ENCODE peak calls at places on chromosomes 4 and X, in six cellular contexts. One of them, this sample, is unnamed.

GRCh38 chr4:142091691-142092182 is 455.4 kb downstream of the IL15 start:
- DNase-seq in K562: no peak
- DNase-seq in HepG2: no peak
- DNase-seq in GM12892: no peak
- DNase-seq in GM12878: no peak
- DNase-seq in H1: no peak
- DNase-seq in this sample: no peak

GRCh38 chrX:23554304-23554703 is 113.0 kb upstream of the PRDX4 start:
- DNase-seq in H1: no peak
- DNase-seq in GM12878: no peak
- DNase-seq in K562: peak
- DNase-seq in HepG2: peak
- DNase-seq in GM12892: no peak
- DNase-seq in this sample: no peak

GRCh38 chr4:169243808-169244207 is 26.9 kb downstream of the SH3RF1 start:
- DNase-seq in K562: no peak
- DNase-seq in H1: no peak
- DNase-seq in GM12878: no peak
- DNase-seq in HepG2: peak
- DNase-seq in GM12892: no peak
- DNase-seq in this sample: no peak

GRCh38 chr4:108058685-108059440 is 69.2 kb downstream of the HADH start:
- DNase-seq in H1: no peak
- DNase-seq in GM12878: no peak
- DNase-seq in K562: no peak
- DNase-seq in HepG2: peak
- DNase-seq in GM12892: no peak
- DNase-seq in this sample: no peak

GRCh38 chr4:133465022-133465421 is 315.9 kb downstream of the PCDH10 start:
- DNase-seq in K562: no peak
- DNase-seq in H1: no peak
- DNase-seq in HepG2: no peak
- DNase-seq in GM12878: no peak
- DNase-seq in GM12892: no peak
- DNase-seq in this sample: no peak

GRCh38 chrX:47556045-47556623 is 4.9 kb upstream of the ARAF start:
- DNase-seq in GM12892: peak
- DNase-seq in GM12878: peak
- DNase-seq in K562: peak
- DNase-seq in HepG2: no peak
- DNase-seq in H1: peak
- DNase-seq in this sample: no peak

GRCh38 chr4:11446156-11446811 is 17.6 kb upstream of the HS3ST1 start:
- DNase-seq in K562: no peak
- DNase-seq in GM12878: no peak
- DNase-seq in GM12892: no peak
- DNase-seq in H1: no peak
- DNase-seq in HepG2: no peak
- DNase-seq in this sample: no peak

GRCh38 chrX:104419211-104419610 is 146.8 kb upstream of the IL1RAPL2 start:
- DNase-seq in HepG2: no peak
- DNase-seq in K562: no peak
- DNase-seq in GM12892: no peak
- DNase-seq in H1: no peak
- DNase-seq in GM12878: no peak
- DNase-seq in this sample: no peak

GRCh38 chr4:22999419-22999818 is 306.7 kb downstream of the GBA3 start:
- DNase-seq in HepG2: peak
- DNase-seq in GM12892: no peak
- DNase-seq in GM12878: no peak
- DNase-seq in K562: peak
- DNase-seq in H1: no peak
- DNase-seq in this sample: no peak

GRCh38 chr4:153151535-153152452 is 52.4 kb upstream of the TRIM2 start:
- DNase-seq in K562: no peak
- DNase-seq in GM12892: peak
- DNase-seq in HepG2: no peak
- DNase-seq in GM12878: no peak
- DNase-seq in H1: peak
- DNase-seq in this sample: peak

GRCh38 chrX:148204195-148204594 is 223.1 kb downstream of the FMR1NB start:
- DNase-seq in GM12892: no peak
- DNase-seq in GM12878: no peak
- DNase-seq in H1: no peak
- DNase-seq in K562: no peak
- DNase-seq in HepG2: no peak
- DNase-seq in this sample: no peak

GRCh38 chrX:84318661-84319060 is 130.7 kb upstream of the RPS6KA6 start:
- DNase-seq in H1: no peak
- DNase-seq in HepG2: no peak
- DNase-seq in GM12892: no peak
- DNase-seq in GM12878: no peak
- DNase-seq in K562: no peak
- DNase-seq in this sample: no peak

GRCh38 chr4:8289956-8290700 is 20.6 kb downstream of the HTRA3 start:
- DNase-seq in HepG2: no peak
- DNase-seq in GM12878: no peak
- DNase-seq in H1: no peak
- DNase-seq in K562: no peak
- DNase-seq in GM12892: no peak
- DNase-seq in this sample: no peak

GRCh38 chrX:21905209-21905735 is 35.2 kb upstream of the SMS start:
- DNase-seq in H1: no peak
- DNase-seq in HepG2: no peak
- DNase-seq in GM12892: no peak
- DNase-seq in GM12878: no peak
- DNase-seq in K562: no peak
- DNase-seq in this sample: no peak

GRCh38 chr4:88999392-88999791 is 57.6 kb downstream of the FAM13A start:
- DNase-seq in K562: no peak
- DNase-seq in GM12892: no peak
- DNase-seq in HepG2: no peak
- DNase-seq in H1: no peak
- DNase-seq in GM12878: no peak
- DNase-seq in this sample: no peak

GRCh38 chrX:73562986-73563739 is at the start of gene CHIC1:
- DNase-seq in K562: peak
- DNase-seq in GM12892: peak
- DNase-seq in HepG2: no peak
- DNase-seq in GM12878: peak
- DNase-seq in H1: peak
- DNase-seq in this sample: peak

GRCh38 chr4:183443609-183444148 is 757 bp upstream of the CDKN2AIP start:
- DNase-seq in GM12878: no peak
- DNase-seq in H1: no peak
- DNase-seq in HepG2: no peak
- DNase-seq in K562: peak
- DNase-seq in GM12892: no peak
- DNase-seq in this sample: no peak

GRCh38 chrX:153379508-153379907 is 21.6 kb downstream of the PNMA6E start:
- DNase-seq in GM12892: no peak
- DNase-seq in GM12878: no peak
- DNase-seq in K562: no peak
- DNase-seq in HepG2: no peak
- DNase-seq in H1: no peak
- DNase-seq in this sample: no peak

GRCh38 chr4:117514779-117515178 is 429.4 kb upstream of the TRAM1L1 start:
- DNase-seq in HepG2: no peak
- DNase-seq in GM12892: no peak
- DNase-seq in K562: no peak
- DNase-seq in H1: no peak
- DNase-seq in GM12878: no peak
- DNase-seq in this sample: no peak

GRCh38 chr4:141425124-141425523 is 204.4 kb downstream of the ZNF330 start:
- DNase-seq in GM12892: no peak
- DNase-seq in H1: no peak
- DNase-seq in HepG2: no peak
- DNase-seq in GM12878: no peak
- DNase-seq in K562: no peak
- DNase-seq in this sample: no peak

GRCh38 chrX:119402588-119402987 is 3.5 kb downstream of the SLC25A43 start:
- DNase-seq in GM12892: no peak
- DNase-seq in GM12878: no peak
- DNase-seq in HepG2: no peak
- DNase-seq in K562: peak
- DNase-seq in H1: no peak
- DNase-seq in this sample: no peak

GRCh38 chr4:25112349-25113008 is 47.8 kb downstream of the SEPSECS start:
- DNase-seq in H1: no peak
- DNase-seq in GM12878: no peak
- DNase-seq in HepG2: no peak
- DNase-seq in K562: no peak
- DNase-seq in GM12892: no peak
- DNase-seq in this sample: no peak

GRCh38 chrX:39170432-39170831 is 369.2 kb downstream of the MID1IP1 start:
- DNase-seq in GM12878: peak
- DNase-seq in HepG2: no peak
- DNase-seq in H1: no peak
- DNase-seq in K562: no peak
- DNase-seq in GM12892: no peak
- DNase-seq in this sample: no peak

GRCh38 chr4:69881173-69881773 is 21.3 kb upstream of the SULT1E1 start:
- DNase-seq in GM12878: no peak
- DNase-seq in K562: peak
- DNase-seq in H1: no peak
- DNase-seq in GM12892: no peak
- DNase-seq in HepG2: peak
- DNase-seq in this sample: peak

GRCh38 chr4:159723341-159724048 is 620.6 kb downstream of the RAPGEF2 start:
- DNase-seq in GM12892: no peak
- DNase-seq in K562: no peak
- DNase-seq in HepG2: no peak
- DNase-seq in GM12878: no peak
- DNase-seq in H1: no peak
- DNase-seq in this sample: no peak

GRCh38 chr4:183607894-183608293 is 51.1 kb downstream of the RWDD4 start:
- DNase-seq in GM12878: no peak
- DNase-seq in GM12892: no peak
- DNase-seq in HepG2: no peak
- DNase-seq in H1: no peak
- DNase-seq in K562: no peak
- DNase-seq in this sample: no peak

GRCh38 chr4:70706516-70706915 is 15.2 kb upstream of the RUFY3 start:
- DNase-seq in HepG2: no peak
- DNase-seq in K562: peak
- DNase-seq in GM12892: no peak
- DNase-seq in GM12878: no peak
- DNase-seq in H1: no peak
- DNase-seq in this sample: no peak

GRCh38 chr4:38125816-38126215 is 165.6 kb downstream of the PTTG2 start:
- DNase-seq in GM12878: no peak
- DNase-seq in K562: no peak
- DNase-seq in H1: no peak
- DNase-seq in HepG2: no peak
- DNase-seq in GM12892: no peak
- DNase-seq in this sample: no peak

GRCh38 chr4:827209-828081 is 1.5 kb upstream of the CPLX1 start:
- DNase-seq in H1: no peak
- DNase-seq in HepG2: no peak
- DNase-seq in GM12878: no peak
- DNase-seq in GM12892: no peak
- DNase-seq in K562: no peak
- DNase-seq in this sample: no peak
- TF ChIP-seq TAF1 in H1: no peak
- TF ChIP-seq TAF1 in HepG2: no peak
- TF ChIP-seq TAF1 in GM12878: no peak
- TF ChIP-seq TAF1 in GM12892: no peak
- TF ChIP-seq TAF1 in K562: no peak
- TF ChIP-seq TAF1 in this sample: no peak

DNA sequence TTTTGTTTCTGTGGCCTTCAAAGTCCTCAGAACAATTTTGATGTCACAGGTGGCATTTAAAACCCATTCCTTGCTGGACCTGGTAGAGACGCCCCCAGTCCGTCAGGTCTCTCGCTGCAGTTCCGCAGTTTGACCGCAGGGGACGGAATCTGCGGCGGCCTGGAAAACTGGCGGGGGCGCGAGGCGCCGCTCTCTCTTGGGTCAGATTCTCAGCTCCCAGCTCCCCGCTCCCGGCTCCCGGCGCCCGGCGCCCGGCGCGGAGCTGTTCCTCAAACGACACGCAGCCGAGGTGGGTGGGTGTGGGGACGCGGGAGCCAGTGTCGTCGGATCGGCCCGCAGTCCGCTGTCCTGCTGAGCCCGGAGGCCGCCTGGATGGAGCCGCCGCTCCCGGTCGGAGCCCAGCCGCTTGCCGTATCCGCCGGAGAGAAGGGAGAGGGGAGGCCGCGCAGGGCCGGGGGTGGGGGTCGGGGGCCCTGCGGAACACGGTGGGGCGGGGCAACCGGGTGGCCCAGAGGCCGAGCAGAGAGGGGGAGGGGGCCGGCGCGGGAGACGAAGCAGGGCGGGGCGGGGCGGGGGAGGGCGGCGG is at the start of gene OCRL:
- DNase-seq in HepG2: peak
- DNase-seq in GM12878: no peak
- DNase-seq in K562: peak
- DNase-seq in GM12892: peak
- DNase-seq in H1: peak
- DNase-seq in this sample: peak
- TF ChIP-seq POLR2A in HepG2: peak
- TF ChIP-seq POLR2A in GM12878: no peak
- TF ChIP-seq POLR2A in K562: peak
- TF ChIP-seq POLR2A in GM12892: no peak
- TF ChIP-seq POLR2A in H1: peak
- TF ChIP-seq POLR2A in this sample: no peak

GRCh38 chrX:72057844-72058243 is 73.9 kb downstream of the RTL5 start:
- DNase-seq in HepG2: no peak
- DNase-seq in GM12878: no peak
- DNase-seq in K562: no peak
- DNase-seq in H1: no peak
- DNase-seq in GM12892: no peak
- DNase-seq in this sample: no peak
- TF ChIP-seq TAF1 in HepG2: no peak
- TF ChIP-seq TAF1 in GM12878: no peak
- TF ChIP-seq TAF1 in K562: no peak
- TF ChIP-seq TAF1 in H1: no peak
- TF ChIP-seq TAF1 in GM12892: no peak
- TF ChIP-seq TAF1 in this sample: no peak

GRCh38 chrX:12973561-12974216 is 1.2 kb upstream of the TMSB4X start:
- DNase-seq in GM12892: no peak
- DNase-seq in GM12878: no peak
- DNase-seq in HepG2: no peak
- DNase-seq in K562: no peak
- DNase-seq in H1: no peak
- DNase-seq in this sample: no peak

GRCh38 chrX:12975999-12976558 is 1.2 kb downstream of the TMSB4X start:
- DNase-seq in K562: peak
- DNase-seq in GM12892: peak
- DNase-seq in H1: no peak
- DNase-seq in GM12878: no peak
- DNase-seq in HepG2: no peak
- DNase-seq in this sample: no peak

GRCh38 chrX:12975670-12975965 is 708 bp downstream of the TMSB4X start:
- DNase-seq in GM12892: no peak
- DNase-seq in K562: no peak
- DNase-seq in H1: no peak
- DNase-seq in GM12878: no peak
- DNase-seq in HepG2: no peak
- DNase-seq in this sample: no peak

GRCh38 chrX:12974217-12974796 is 603 bp upstream of the TMSB4X start:
- DNase-seq in HepG2: no peak
- DNase-seq in H1: peak
- DNase-seq in GM12892: no peak
- DNase-seq in K562: peak
- DNase-seq in GM12878: no peak
- DNase-seq in this sample: no peak

GRCh38 chrX:12974797-12975669 is at the start of gene TMSB4X:
- DNase-seq in K562: peak
- DNase-seq in GM12878: no peak
- DNase-seq in H1: peak
- DNase-seq in HepG2: no peak
- DNase-seq in GM12892: peak
- DNase-seq in this sample: no peak
- TF ChIP-seq POLR2A in K562: peak
- TF ChIP-seq POLR2A in GM12878: peak
- TF ChIP-seq POLR2A in H1: peak
- TF ChIP-seq POLR2A in HepG2: no peak
- TF ChIP-seq POLR2A in GM12892: peak
- TF ChIP-seq POLR2A in this sample: peak

This sample was measured in GM12891.